ENCODE peak calls at places on chromosome 11, in eight cellular contexts. A is mesenchymal stem cell; U is left ventricle myocardium inferior; Z is A172; J is NAMALWA; M is stimulated activated CD4-positive, alpha-beta T cell treated with anti-CD3 and anti-CD28 coated beads, Interleukin-4, amount 100 ng/mL, for 1 hour; B is HEK293T; V is GM23248. H is an unnamed sample.

GRCh38 chr11:116194156-116194904 is 578.5 kb downstream of the BUD13 start:
- DNase-seq in A (no peak), U (no peak), Z (no peak), J (no peak), M (no peak), B (no peak), V (no peak), H (no peak)

GRCh38 chr11:2442554-2442953 is 1.8 kb downstream of the TRPM5 start:
- DNase-seq in A (no peak), U (no peak), Z (no peak), J (no peak), M (peak; percentile 1), B (no peak), V (no peak), H (no peak)

GRCh38 chr11:23954317-23954716 is 542.5 kb upstream of the LUZP2 start:
- DNase-seq in A (no peak), U (no peak), Z (no peak), J (no peak), M (no peak), B (no peak), V (no peak), H (no peak)

GRCh38 chr11:35303596-35304392 is 115.6 kb downstream of the SLC1A2 start:
- DNase-seq in A (peak; percentile 94), U (no peak), Z (no peak), J (no peak), M (no peak), B (no peak), V (peak; percentile 95), H (no peak)

GRCh38 chr11:75577198-75577597 is 15.1 kb downstream of the SERPINH1 start:
- DNase-seq in A (peak; percentile 40), U (no peak), Z (peak; percentile 46), J (peak; percentile 37), M (peak; percentile 67), B (peak; percentile 79), V (peak; percentile 63), H (no peak)

GRCh38 chr11:45858751-45859398 is 11.6 kb downstream of the CRY2 start:
- DNase-seq in A (no peak), U (no peak), Z (no peak), J (no peak), M (no peak), B (no peak), V (no peak), H (no peak)

GRCh38 chr11:37788141-37788877 is 1190.3 kb upstream of the RAG2 start:
- DNase-seq in A (peak; percentile 90), U (no peak), Z (peak; percentile 67), J (no peak), M (no peak), B (no peak), V (no peak), H (no peak)

GRCh38 chr11:128688031-128688713 is 5.7 kb upstream of the FLI1 start:
- DNase-seq in A (no peak), U (no peak), Z (no peak), J (no peak), M (no peak), B (no peak), V (no peak), H (no peak)